ENCODE peak calls at places on chromosome 12, in four cellular contexts. F, T, O and B are unnamed samples.

GRCh38 chr12:54725233-54725843 is 77.2 kb upstream of the DCD start:
- DNase-seq in T (no peak), F (no peak), O (no peak), B (no peak)

GRCh38 chr12:106113042-106113441 is 25.7 kb downstream of the NUAK1 start:
- DNase-seq in T (no peak), F (no peak), O (no peak), B (no peak)

GRCh38 chr12:26100966-26101744 is 23.7 kb downstream of the BHLHE41 start:
- DNase-seq in O (no peak), T (peak; percentile 68), F (no peak), B (no peak)

GRCh38 chr12:7142057-7142644 is 12.0 kb downstream of the CLSTN3 start:
- DNase-seq in T (peak; percentile 41), F (peak; percentile 52), O (no peak), B (peak; percentile 56)

GRCh38 chr12:68405292-68405900 is 73.2 kb upstream of the MDM1 start:
- DNase-seq in T (no peak), O (no peak), F (no peak), B (no peak)

GRCh38 chr12:55722948-55723347 is 2.8 kb downstream of the RDH5 start:
- DNase-seq in T (no peak), O (no peak), F (no peak), B (no peak)

GRCh38 chr12:52058631-52059324 is 7.5 kb downstream of the NR4A1 start:
- DNase-seq in T (no peak), O (no peak), F (no peak), B (no peak)

GRCh38 chr12:14356147-14356546 is 9.3 kb upstream of the ATF7IP start:
- DNase-seq in F (no peak), T (no peak), O (no peak), B (no peak)

GRCh38 chr12:71216725-71217579 is 59.2 kb upstream of the TSPAN8 start:
- DNase-seq in T (peak; percentile 38), O (no peak), F (no peak), B (no peak)

GRCh38 chr12:103877934-103878510 is 37.0 kb upstream of the NT5DC3 start:
- DNase-seq in T (peak; percentile 57), O (peak; percentile 29), F (peak; percentile 36), B (no peak)

GRCh38 chr12:90172524-90172923 is 463.9 kb upstream of the ATP2B1 start:
- DNase-seq in T (no peak), F (no peak), O (no peak), B (no peak)

GRCh38 chr12:93107943-93108342 is 178.8 kb upstream of the EEA1 start:
- DNase-seq in O (no peak), T (no peak), F (no peak), B (no peak)

GRCh38 chr12:101877816-101878811 is 734 bp downstream of the DRAM1 start:
- DNase-seq in T (peak; percentile 32), O (no peak), F (peak; percentile 13), B (no peak)

GRCh38 chr12:72642726-72643125 is 370.6 kb downstream of the TRHDE start:
- DNase-seq in T (no peak), O (no peak), F (no peak), B (no peak)

GRCh38 chr12:52019123-52019770 is 12.5 kb downstream of the TAMALIN start:
- DNase-seq in O (no peak), T (no peak), F (no peak), B (no peak)

GRCh38 chr12:29322157-29322556 is 58.8 kb downstream of the ERGIC2 start:
- DNase-seq in F (no peak), T (no peak), O (no peak), B (no peak)

GRCh38 chr12:39620664-39621658 is 1.4 kb upstream of the ABCD2 start:
- DNase-seq in T (no peak), O (no peak), F (no peak), B (no peak)

GRCh38 chr12:1842183-1842904 is 22.0 kb downstream of the LRTM2 start:
- DNase-seq in O (no peak), F (no peak), T (no peak), B (no peak)

GRCh38 chr12:13079440-13079906 is 24.0 kb downstream of the GSG1 start:
- DNase-seq in F (no peak), O (no peak), T (no peak), B (no peak)

GRCh38 chr12:78898416-78898815 is 33.8 kb downstream of the SYT1 start:
- DNase-seq in F (no peak), T (no peak), O (no peak), B (no peak)

GRCh38 chr12:64687816-64688599 is 71.2 kb downstream of the GNS start:
- DNase-seq in O (no peak), T (peak; percentile 55), F (no peak), B (no peak)

GRCh38 chr12:51449569-51450246 is 25.1 kb downstream of the SLC4A8 start:
- DNase-seq in F (no peak), O (no peak), T (no peak), B (no peak)

GRCh38 chr12:115998119-115998633 is 279.3 kb downstream of the MED13L start:
- DNase-seq in O (no peak), F (no peak), T (no peak), B (no peak)

GRCh38 chr12:63805704-63806672 is 26.3 kb downstream of the RXYLT1 start:
- DNase-seq in O (no peak), F (no peak), T (no peak), B (no peak)

GRCh38 chr12:47155457-47156166 is 75.9 kb upstream of the AMIGO2 start:
- DNase-seq in F (no peak), O (no peak), T (no peak), B (no peak)

GRCh38 chr12:67456281-67456918 is 187.2 kb downstream of the CAND1 start:
- DNase-seq in T (no peak), O (no peak), F (no peak), B (no peak)

GRCh38 chr12:4579305-4580097 is 17.5 kb downstream of the DYRK4 start:
- DNase-seq in F (no peak), T (no peak), O (no peak), B (no peak)

GRCh38 chr12:15208871-15209656 is 12.2 kb downstream of the RERG start:
- DNase-seq in F (no peak), T (no peak), O (no peak), B (no peak)

GRCh38 chr12:1993341-1993740 is 10.9 kb downstream of the DCP1B start:
- DNase-seq in F (no peak), T (no peak), O (no peak), B (no peak)

GRCh38 chr12:49777800-49778748 is 36.7 kb downstream of the TMBIM6 start:
- DNase-seq in O (no peak), T (peak; percentile 79), F (peak; percentile 71), B (no peak)

GRCh38 chr12:117032593-117033381 is 66.4 kb downstream of the TESC start:
- DNase-seq in T (peak; percentile 25), O (no peak), F (no peak), B (no peak)

GRCh38 chr12:124703852-124704251 is 136.4 kb upstream of the NCOR2 start:
- DNase-seq in O (no peak), T (no peak), F (no peak), B (no peak)

GRCh38 chr12:63752283-63752682 is 27.4 kb upstream of the RXYLT1 start:
- DNase-seq in T (no peak), O (no peak), F (no peak), B (no peak)

GRCh38 chr12:121138284-121138683 is 5.6 kb downstream of the P2RX7 start:
- DNase-seq in O (no peak), T (no peak), F (no peak), B (no peak)
- TF ChIP-seq CTCF in O (no peak), T (no peak), F (no peak), B (no peak)

GRCh38 chr12:3139760-3140159 is 62.6 kb downstream of the TSPAN9 start:
- DNase-seq in T (no peak), O (no peak), F (no peak), B (no peak)

GRCh38 chr12:3138896-3139590 is 61.9 kb downstream of the TSPAN9 start:
- DNase-seq in T (no peak), F (no peak), O (no peak), B (no peak)

GRCh38 chr12:3141339-3142321 is 64.5 kb downstream of the TSPAN9 start:
- DNase-seq in F (no peak), O (no peak), T (no peak), B (no peak)

GRCh38 chr12:3142386-3142785 is 65.2 kb downstream of the TSPAN9 start:
- DNase-seq in O (no peak), F (no peak), T (no peak), B (no peak)

DNA sequence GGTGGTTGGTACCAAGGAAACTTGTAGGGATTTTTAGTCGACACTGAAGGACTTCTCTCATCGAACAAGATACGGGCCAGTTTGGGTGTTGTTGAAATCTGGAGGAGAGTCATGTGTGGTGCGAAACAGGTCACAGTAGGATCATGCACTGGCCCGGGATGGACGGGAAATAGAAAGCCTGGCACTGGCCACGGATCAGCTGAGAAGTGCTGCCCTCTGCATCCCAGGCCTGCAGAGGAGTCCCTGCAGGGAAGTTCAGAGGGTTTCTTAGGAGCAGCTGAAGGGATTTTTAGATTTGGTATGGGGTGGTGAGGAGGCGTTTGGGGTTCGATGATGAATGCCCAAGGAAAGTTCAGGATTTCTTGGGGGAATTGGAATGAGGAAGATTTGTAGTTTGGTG is 63.1 kb downstream of the TSPAN9 start:
- DNase-seq in F (no peak), O (no peak), T (no peak), B (no peak)
- TF ChIP-seq CTCF in F (no peak), O (no peak), T (no peak), B (no peak)

GRCh38 chr12:127355061-127355820 is 911.7 kb upstream of the TMEM132C start:
- DNase-seq in O (no peak), T (no peak), F (no peak), B (no peak)
- TF ChIP-seq CTCF in O (no peak), T (no peak), F (peak; percentile 62), B (no peak)

GRCh38 chr12:122449317-122449716 is 26.8 kb upstream of the CLIP1 start:
- DNase-seq in F (no peak), O (no peak), T (no peak), B (no peak)
- TF ChIP-seq CTCF in F (no peak), O (no peak), T (no peak), B (no peak)

GRCh38 chr12:43653917-43654316 is 101.9 kb upstream of the ADAMTS20 start:
- DNase-seq in F (no peak), T (no peak), O (no peak), B (no peak)
- TF ChIP-seq CTCF in F (no peak), T (no peak), O (no peak), B (no peak)

DNA sequence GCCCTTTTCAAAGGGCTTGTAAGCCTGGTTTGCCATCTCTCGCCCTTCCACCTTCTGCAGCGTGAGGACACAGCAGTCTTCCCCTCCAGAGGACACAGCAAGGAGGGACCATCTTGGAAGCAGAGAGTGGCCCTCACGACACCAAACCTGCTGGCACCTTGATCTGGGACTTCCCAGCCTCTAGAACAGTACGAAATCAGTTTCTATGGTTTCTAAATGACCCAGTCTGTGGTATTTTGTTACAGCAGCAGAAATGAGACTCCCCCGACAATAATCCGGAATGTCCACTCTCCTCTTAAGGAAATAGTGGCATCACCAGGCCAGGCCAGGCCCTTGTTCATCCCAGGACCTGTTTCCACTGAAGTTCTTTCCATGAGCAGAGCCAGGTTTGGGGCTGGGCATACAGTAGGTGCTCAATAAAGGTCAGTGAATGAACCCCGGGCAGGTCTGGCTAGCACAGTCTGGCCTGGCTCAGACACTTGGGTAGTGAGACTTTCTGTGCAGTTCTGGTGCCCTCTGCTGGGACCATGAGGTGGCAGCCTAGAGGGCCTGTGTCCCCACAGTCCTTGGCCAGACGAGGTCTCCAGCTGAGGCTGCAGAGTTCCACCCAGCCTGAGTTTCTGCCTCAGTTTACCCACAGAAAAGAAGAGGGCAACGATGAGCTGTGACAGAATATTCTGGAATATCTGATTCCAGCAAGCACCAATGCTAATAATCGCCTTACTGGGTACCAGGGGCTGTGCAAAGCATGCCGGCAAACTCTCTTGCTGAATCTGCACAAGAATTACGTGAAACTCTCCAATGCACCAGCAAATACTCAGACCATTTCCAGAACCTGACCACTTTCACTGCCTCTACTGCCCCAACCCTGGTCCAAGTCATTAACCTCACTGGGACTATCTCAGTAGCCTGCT is 14.0 kb downstream of the ABCB9 start:
- DNase-seq in T (peak; percentile 84), O (no peak), F (peak; percentile 52), B (no peak)
- TF ChIP-seq CTCF in T (peak; percentile 77), O (peak; percentile 80), F (peak; percentile 82), B (no peak)